ENCODE peak calls at places on chromosomes 3 and 15, in ten cellular contexts. G is psoas muscle, I is HepG2, H is brain microvascular endothelial cell, S is astrocyte of the spinal cord, B is IMR-90, E is AG04450, N is GM06990, P is mammary epithelial cell, Q is cardiac fibroblast. M is an unnamed sample.
A peak's percentile ranks its signal among the peaks of the same experiment; 100 is the strongest.

GRCh38 chr3:84066920-84067319 is 891.9 kb upstream of the CADM2 start:
- DNase-seq in G (no peak), I (no peak), H (no peak), S (no peak), B (no peak), E (no peak), N (no peak), P (no peak), Q (no peak), M (no peak)

GRCh38 chr15:57385923-57386390 is 9.7 kb downstream of the CGNL1 start:
- DNase-seq in G (no peak), I (no peak), H (no peak), S (no peak), B (no peak), E (no peak), N (no peak), P (no peak), Q (no peak), M (no peak)

GRCh38 chr15:63080638-63081250 is 38.2 kb downstream of the TPM1 start:
- DNase-seq in G (no peak), I (no peak), H (no peak), S (no peak), B (no peak), E (no peak), N (no peak), P (no peak), Q (no peak), M (no peak)

GRCh38 chr15:65818927-65819562 is 27.0 kb upstream of the DENND4A start:
- DNase-seq in G (no peak), I (no peak), H (peak; percentile 16), S (no peak), B (peak; percentile 25), E (no peak), N (peak; percentile 83), P (no peak), Q (peak; percentile 61), M (no peak)

GRCh38 chr15:56174649-56175048 is 69.0 kb downstream of the RFX7 start:
- DNase-seq in G (no peak), I (no peak), H (no peak), S (no peak), B (no peak), E (no peak), N (no peak), P (no peak), Q (no peak), M (no peak)

GRCh38 chr3:32374788-32375595 is 16.7 kb upstream of the CMTM7 start:
- DNase-seq in G (no peak), I (peak; percentile 63), H (peak; percentile 75), S (peak; percentile 81), B (peak; percentile 74), E (peak; percentile 44), N (peak; percentile 40), P (peak; percentile 66), Q (peak; percentile 87), M (peak; percentile 76)

GRCh38 chr15:54208786-54209185 is 230.5 kb downstream of the UNC13C start:
- DNase-seq in G (no peak), I (no peak), H (no peak), S (no peak), B (no peak), E (no peak), N (no peak), P (no peak), Q (no peak), M (no peak)

GRCh38 chr3:181521831-181522230 is 189.9 kb upstream of the SOX2 start:
- DNase-seq in G (no peak), I (no peak), H (no peak), S (no peak), B (no peak), E (no peak), N (no peak), P (no peak), Q (no peak), M (no peak)

GRCh38 chr3:184241141-184241446 is 7.7 kb downstream of the ALG3 start:
- DNase-seq in G (no peak), I (no peak), H (no peak), S (no peak), B (no peak), E (no peak), N (no peak), P (no peak), Q (no peak), M (no peak)

GRCh38 chr3:184239710-184240109 is 9.1 kb downstream of the ALG3 start:
- DNase-seq in G (no peak), I (no peak), H (no peak), S (no peak), B (no peak), E (no peak), N (no peak), P (no peak), Q (no peak), M (no peak)

GRCh38 chr3:184240384-184241140 is 8.2 kb downstream of the ALG3 start:
- DNase-seq in G (no peak), I (no peak), H (no peak), S (peak; percentile 37), B (peak; percentile 28), E (no peak), N (no peak), P (no peak), Q (peak; percentile 39), M (no peak)

GRCh38 chr3:184242297-184242685 is 6.5 kb downstream of the ALG3 start:
- DNase-seq in G (no peak), I (no peak), H (no peak), S (no peak), B (no peak), E (no peak), N (no peak), P (no peak), Q (no peak), M (no peak)

DNA sequence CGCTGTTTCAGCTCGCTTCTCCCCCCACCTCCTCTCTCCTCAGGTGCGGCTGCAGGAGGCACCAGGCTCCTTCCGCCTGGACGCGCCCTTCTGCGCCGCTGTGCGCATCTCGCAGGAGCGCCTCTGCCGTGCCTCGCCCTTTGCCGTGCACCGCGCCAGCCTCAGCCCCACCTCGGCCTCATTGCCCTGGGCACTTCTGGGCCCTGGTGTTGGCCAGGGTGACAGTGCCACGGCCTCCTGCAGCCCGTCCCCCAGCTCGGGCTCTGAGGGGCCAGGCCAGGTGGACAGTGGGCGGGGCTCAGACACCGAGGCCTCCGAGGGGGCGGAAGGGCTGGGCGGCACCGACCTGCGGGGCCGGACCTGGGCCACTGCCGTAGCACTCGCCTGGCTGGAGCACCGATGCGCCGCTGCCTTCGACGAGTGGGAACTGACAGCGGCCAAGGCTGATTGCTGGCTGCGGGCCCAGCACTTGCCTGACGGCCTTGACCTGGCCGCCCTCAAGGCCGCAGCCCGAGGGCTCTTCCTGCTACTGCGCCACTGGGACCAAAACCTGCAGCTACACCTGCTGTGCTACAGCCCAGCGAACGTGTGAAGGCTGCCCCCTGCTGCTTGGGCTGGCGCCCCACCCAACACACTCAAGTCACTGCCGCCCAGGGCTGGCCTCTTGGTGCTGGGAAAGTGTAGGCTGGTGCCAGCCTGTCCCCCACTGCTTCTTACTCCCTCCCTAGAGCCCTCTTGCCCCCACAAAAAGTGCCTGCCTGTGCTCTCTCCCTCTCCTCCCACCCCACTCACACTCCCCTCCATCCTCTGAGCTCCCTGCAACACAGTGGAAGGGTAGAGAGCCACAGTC is 7.1 kb downstream of the ALG3 start:
- DNase-seq in G (peak; percentile 66), I (peak; percentile 86), H (no peak), S (peak; percentile 26), B (peak; percentile 21), E (no peak), N (no peak), P (no peak), Q (peak; percentile 52), M (no peak)
- H3K4me3 ChIP-seq in G (no peak overlapping the region), I (no peak overlapping the region), H (no peak overlapping the region), S (no peak overlapping the region), B (no peak overlapping the region), E (no peak overlapping the region), N (no peak overlapping the region), P (no peak overlapping the region), Q (no peak overlapping the region), M (no peak overlapping the region)

DNA sequence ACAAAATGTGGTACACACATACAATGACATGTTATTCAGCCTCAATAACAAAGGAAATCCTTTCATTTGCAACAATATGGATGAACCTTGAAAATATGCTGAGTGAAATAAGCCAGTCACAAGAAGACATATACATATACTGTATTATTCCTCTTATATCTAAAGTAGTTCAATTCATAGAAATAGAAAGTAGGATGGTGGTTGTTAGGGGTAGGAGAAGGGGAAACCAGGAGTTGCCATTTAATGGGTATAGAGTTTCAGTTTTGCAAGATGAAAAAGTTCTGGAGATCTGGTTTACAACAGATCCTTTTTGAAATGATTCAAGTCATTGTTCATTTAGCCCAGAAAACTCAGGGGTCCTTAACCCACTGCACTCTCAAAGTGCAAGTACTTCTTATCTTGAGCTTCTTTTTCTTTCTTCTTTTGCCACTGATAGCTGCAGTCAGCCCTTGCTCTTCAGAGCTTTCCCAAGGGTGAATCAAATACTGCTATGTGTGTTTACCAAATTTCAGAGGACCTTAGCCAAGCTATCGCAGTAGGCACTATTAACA is 208.0 kb upstream of the EOMES start:
- DNase-seq in G (no peak), I (no peak), H (no peak), S (no peak), B (no peak), E (no peak), N (no peak), P (no peak), Q (no peak), M (no peak)
- TF ChIP-seq CTCF in G (no peak), I (no peak), H (no peak), S (no peak), B (no peak), E (no peak), N (no peak), P (no peak), Q (no peak), M (no peak)

GRCh38 chr3:120983841-120984240 is 75.8 kb downstream of the STXBP5L start:
- DNase-seq in G (no peak), I (no peak), H (no peak), S (no peak), B (no peak), E (no peak), N (no peak), P (no peak), Q (peak; percentile 33), M (no peak)

GRCh38 chr3:120985242-120985641 is 77.2 kb downstream of the STXBP5L start:
- DNase-seq in G (no peak), I (no peak), H (no peak), S (no peak), B (no peak), E (no peak), N (no peak), P (no peak), Q (no peak), M (no peak)

GRCh38 chr3:120983321-120983665 is 75.3 kb downstream of the STXBP5L start:
- DNase-seq in G (no peak), I (no peak), H (no peak), S (no peak), B (no peak), E (no peak), N (no peak), P (no peak), Q (no peak), M (no peak)

DNA sequence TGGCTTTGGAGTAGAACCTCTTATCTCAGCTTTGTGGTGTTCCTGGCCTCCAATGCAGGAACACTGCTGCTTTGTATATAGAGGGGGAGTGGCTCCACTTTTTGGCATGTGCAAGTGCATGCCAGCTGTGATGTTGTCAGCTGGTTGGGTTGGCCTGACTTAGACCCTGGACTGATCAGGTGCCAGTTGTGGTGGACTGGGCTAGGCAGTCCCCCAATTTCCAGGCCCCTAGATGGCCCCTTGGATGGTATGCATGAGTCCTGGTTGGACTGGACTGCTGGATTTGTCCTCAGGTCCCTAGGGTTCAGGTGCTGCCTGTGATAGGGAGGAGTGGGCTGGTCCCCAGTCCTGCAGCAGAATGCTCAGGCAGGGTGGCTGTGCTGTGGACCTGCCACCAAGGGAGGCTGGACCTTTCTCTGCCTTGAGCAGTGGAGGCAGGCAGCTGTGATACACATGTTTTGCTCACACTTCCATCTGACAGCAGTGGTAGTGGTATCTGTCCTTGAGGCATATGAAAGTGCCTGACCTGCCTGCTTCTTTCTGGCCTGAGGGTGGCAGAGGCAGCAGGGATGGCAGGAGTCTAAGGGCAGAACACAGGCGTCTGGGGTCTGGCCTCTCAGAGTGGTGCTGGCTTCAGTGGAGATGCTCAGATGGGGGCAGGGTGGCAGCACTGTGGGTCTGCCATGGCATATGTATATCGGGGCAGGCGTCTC is 74.8 kb downstream of the STXBP5L start:
- DNase-seq in G (peak; percentile 32), I (no peak), H (no peak), S (no peak), B (no peak), E (no peak), N (no peak), P (no peak), Q (no peak), M (no peak)
- H3K4me3 ChIP-seq in G (no peak overlapping the region), I (no peak overlapping the region), H (no peak overlapping the region), S (no peak overlapping the region), B (no peak overlapping the region), E (no peak overlapping the region), N (no peak overlapping the region), P (no peak overlapping the region), Q (no peak overlapping the region), M (no peak overlapping the region)

DNA sequence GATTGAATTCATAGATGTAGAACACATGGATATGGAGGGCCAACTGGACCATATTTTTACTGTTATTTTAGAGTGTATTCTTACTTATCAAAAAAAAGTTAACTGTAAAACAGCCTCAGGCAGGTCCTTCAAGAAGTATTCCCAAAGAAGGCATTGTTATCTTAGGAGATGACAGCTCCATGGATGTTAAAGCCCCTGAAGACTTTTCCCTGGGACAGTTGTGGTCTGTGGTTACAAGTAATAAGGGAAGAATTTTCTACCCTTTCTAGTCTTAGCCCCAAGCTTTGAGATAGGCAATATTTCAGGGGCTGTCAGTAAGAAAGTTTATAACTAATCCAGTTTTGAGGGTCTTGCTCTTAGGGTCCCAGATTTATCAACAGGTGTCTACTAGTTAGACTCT is 62.5 kb downstream of the LRRC49 start:
- DNase-seq in G (no peak), I (no peak), H (peak; percentile 37), S (peak; percentile 8), B (peak; percentile 49), E (no peak), N (no peak), P (peak; percentile 12), Q (no peak), M (peak; percentile 14)
- TF ChIP-seq CTCF in G (no peak), I (no peak), H (no peak), S (no peak), B (no peak), E (no peak), N (no peak), P (no peak), Q (no peak), M (no peak)

M was measured in AG10803.